ENCODE peak calls at places on chromosomes 2 and 18, in seven cellular contexts. D is endothelial cell, Y is neural progenitor cell, J is bronchial epithelial cell, L is keratinocyte, A is transverse colon, E is choroid plexus epithelial cell. X is an unnamed sample.

GRCh38 chr18:31683968-31684278 is 458 bp downstream of the B4GALT6 start:
- DNase-seq in D (no peak), Y (no peak), J (peak), L (no peak), A (no peak), E (no peak), X (no peak)

GRCh38 chr18:79380816-79381806 is 14.6 kb upstream of the NFATC1 start:
- DNase-seq in D (peak), Y (peak), J (peak), L (no peak), A (peak), E (peak), X (peak)

GRCh38 chr2:238950551-238950950 is 102.7 kb downstream of the TWIST2 start:
- DNase-seq in D (no peak), Y (no peak), J (no peak), L (no peak), A (no peak), E (no peak), X (no peak)

GRCh38 chr2:111706481-111707001 is 177.5 kb downstream of the ANAPC1 start:
- DNase-seq in D (no peak), Y (no peak), J (no peak), L (no peak), A (no peak), E (no peak), X (no peak)

GRCh38 chr2:224412064-224412921 is 10.4 kb upstream of the FAM124B start:
- DNase-seq in D (no peak), Y (no peak), J (peak), L (no peak), A (no peak), E (peak), X (no peak)

GRCh38 chr2:239400907-239401449 is at the start of gene HDAC4:
- DNase-seq in D (peak), Y (peak), J (peak), L (peak), A (peak), E (peak), X (peak)

GRCh38 chr2:118146315-118147283 is 58.3 kb downstream of the INSIG2 start:
- DNase-seq in D (no peak), Y (no peak), J (no peak), L (no peak), A (no peak), E (no peak), X (no peak)

GRCh38 chr2:163734911-163735691 is 707 bp downstream of the FIGN start:
- DNase-seq in D (no peak), Y (peak), J (peak), L (no peak), A (no peak), E (peak), X (no peak)

GRCh38 chr2:96084006-96084857 is 32.1 kb downstream of the ADRA2B start:
- DNase-seq in D (no peak), Y (no peak), J (no peak), L (no peak), A (no peak), E (no peak), X (no peak)

GRCh38 chr2:8252997-8253694 is 428.7 kb upstream of the ID2 start:
- DNase-seq in D (no peak), Y (peak), J (peak), L (no peak), A (no peak), E (no peak), X (no peak)

GRCh38 chr2:122203523-122203922 is 448.1 kb downstream of the TSN start:
- DNase-seq in D (no peak), Y (peak), J (peak), L (no peak), A (no peak), E (peak), X (no peak)

GRCh38 chr2:116980354-116980753 is 834.1 kb upstream of the DDX18 start:
- DNase-seq in D (no peak), Y (peak), J (no peak), L (no peak), A (no peak), E (no peak), X (no peak)

GRCh38 chr18:74266161-74266560 is 25.6 kb downstream of the CYB5A start:
- DNase-seq in D (no peak), Y (no peak), J (peak), L (no peak), A (no peak), E (peak), X (no peak)

GRCh38 chr2:109468893-109469292 is 144.9 kb downstream of the SEPTIN10 start:
- DNase-seq in D (no peak), Y (no peak), J (no peak), L (no peak), A (no peak), E (no peak), X (no peak)

GRCh38 chr2:157336137-157336721 is 10.6 kb upstream of the ERMN start:
- DNase-seq in D (peak), Y (peak), J (peak), L (no peak), A (peak), E (peak), X (no peak)

DNA sequence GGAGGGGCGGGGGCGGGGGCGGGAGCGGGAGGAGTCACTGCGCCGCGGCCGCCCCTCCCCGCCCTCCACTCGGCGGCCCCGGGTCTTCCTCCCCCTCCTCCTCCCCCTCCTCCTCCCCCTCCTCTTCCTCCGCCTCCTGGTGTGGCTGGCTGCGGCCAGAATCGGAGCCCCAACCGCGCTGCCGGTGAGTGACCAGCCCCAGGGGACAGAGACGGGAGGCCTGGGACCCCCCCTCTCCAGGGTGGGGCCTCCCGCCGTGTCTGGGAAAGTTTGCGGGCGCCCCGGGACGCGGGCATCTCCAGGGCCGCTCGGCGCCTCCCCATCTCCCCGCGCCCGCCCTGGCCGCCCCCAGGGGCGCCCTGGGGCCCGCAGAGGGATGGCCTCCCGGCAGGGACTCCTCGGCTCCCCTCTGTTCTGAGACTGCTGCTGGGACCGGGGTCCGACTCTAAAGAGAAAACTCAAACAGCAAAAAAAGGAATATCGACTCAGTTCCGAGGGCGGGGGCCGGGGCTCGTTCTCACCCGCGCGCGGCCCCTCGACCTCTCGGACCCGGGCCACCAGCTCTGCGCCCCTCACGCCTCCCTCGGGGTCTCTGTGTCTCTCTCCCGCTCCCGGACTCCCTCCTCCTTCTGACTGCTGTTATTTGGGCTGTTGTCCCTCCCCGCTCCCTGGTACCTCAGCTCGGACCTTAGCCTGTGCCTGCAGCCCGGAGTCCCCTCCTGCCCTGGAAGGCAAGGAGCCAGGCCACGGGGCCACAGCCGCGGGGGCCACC is at the start of gene STON1:
- DNase-seq in D (peak), Y (peak), J (no peak), L (no peak), A (peak), E (peak), X (peak)
- TF ChIP-seq CTCF in D (no peak), Y (peak), J (no peak), L (no peak), A (no peak), E (no peak), X (no peak)

GRCh38 chr2:31980674-31981356 is 30.0 kb downstream of the MEMO1 start:
- DNase-seq in D (peak), Y (peak), J (peak), L (no peak), A (no peak), E (peak), X (no peak)
- TF ChIP-seq CTCF in D (no peak), Y (no peak), J (no peak), L (peak), A (no peak), E (peak), X (no peak)

GRCh38 chr2:27855476-27855875 is 34.7 kb downstream of the RBKS start:
- DNase-seq in D (no peak), Y (no peak), J (peak), L (peak), A (no peak), E (peak), X (no peak)
- TF ChIP-seq CTCF in D (no peak), Y (no peak), J (no peak), L (no peak), A (no peak), E (no peak), X (no peak)

DNA sequence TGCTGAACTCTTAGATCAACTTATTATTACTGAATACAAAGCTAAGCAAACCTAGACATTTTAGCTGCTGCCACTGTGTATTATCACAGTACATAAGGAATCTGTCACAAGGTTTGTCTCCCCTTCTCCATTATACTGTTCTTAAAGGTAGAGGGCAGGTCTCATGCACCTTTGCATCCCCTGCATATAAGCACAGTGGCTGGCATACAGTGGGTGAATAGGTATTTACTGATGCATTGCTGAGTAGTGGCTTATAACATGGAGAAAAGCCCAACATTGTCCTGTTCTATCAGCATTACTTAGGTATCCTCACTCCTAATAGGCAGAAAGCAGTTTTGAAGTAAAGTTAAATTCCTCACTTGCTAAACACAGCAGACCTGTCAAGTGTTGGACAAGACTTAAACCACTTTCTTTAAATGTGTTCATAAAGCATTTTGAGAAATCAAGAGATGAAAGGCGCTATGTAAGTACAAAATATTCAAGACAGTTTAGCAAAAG is 43.6 kb downstream of the SF3B1 start:
- DNase-seq in D (no peak), Y (no peak), J (no peak), L (no peak), A (no peak), E (no peak), X (no peak)
- TF ChIP-seq CTCF in D (no peak), Y (no peak), J (no peak), L (no peak), A (no peak), E (no peak), X (no peak)

GRCh38 chr18:49250819-49251388 is 209.5 kb downstream of the DYM start:
- DNase-seq in D (no peak), Y (peak), J (no peak), L (no peak), A (no peak), E (peak), X (no peak)

GRCh38 chr18:49249523-49249922 is 210.9 kb downstream of the DYM start:
- DNase-seq in D (no peak), Y (no peak), J (peak), L (peak), A (no peak), E (peak), X (no peak)

GRCh38 chr18:49247786-49248185 is 212.7 kb downstream of the DYM start:
- DNase-seq in D (no peak), Y (no peak), J (peak), L (no peak), A (no peak), E (peak), X (no peak)

DNA sequence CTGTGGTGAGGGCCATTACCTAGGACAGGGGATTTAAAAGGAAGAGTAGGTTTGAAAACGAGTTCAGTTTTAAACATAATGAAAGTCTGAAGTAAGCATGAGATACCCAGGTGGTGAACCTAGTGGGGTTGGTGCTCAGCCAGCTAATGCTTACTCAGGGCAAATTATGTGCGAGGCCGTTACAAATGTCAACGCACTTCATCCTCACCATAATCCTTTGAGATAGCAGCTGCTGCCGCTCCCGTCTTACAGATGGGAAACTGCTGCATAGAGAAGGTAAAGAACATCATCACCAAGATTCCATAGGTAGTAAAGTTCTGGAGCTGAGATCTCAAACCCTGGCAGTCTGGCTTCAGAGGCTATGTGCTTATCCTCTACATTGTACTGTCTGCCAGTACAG is 209.0 kb downstream of the DYM start:
- DNase-seq in D (no peak), Y (no peak), J (no peak), L (no peak), A (no peak), E (no peak), X (peak)
- TF ChIP-seq CTCF in D (no peak), Y (no peak), J (no peak), L (no peak), A (no peak), E (no peak), X (no peak)

DNA sequence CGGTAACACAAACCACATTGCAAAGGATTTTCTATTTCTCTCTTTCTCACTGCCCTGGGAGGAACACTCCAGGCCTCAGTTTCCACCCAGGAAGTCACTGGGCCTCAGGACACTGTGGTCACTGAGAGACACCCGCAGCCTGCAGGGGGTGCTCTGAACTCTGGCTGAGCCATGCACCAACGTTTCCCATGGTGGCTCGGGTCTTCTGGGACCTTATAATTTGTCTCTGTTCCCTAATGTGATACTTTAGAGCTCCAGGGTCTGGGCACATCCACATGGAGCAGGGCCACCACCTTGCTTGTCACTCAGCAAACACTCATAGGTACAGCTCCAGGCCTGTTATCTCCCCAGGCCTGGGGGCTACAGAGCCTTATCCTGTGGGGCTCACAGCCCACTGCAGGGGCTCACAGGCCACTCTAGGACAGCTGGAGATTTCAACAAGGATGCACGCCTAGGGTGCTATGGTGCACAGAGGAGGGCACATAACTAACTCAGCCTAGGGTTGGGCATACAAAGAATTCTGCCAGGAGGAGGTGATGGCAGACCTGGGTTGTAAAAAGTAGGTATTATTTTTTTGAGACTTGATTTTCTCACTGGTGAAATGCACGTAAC is 2.9 kb upstream of the HS1BP3 start:
- DNase-seq in D (no peak), Y (no peak), J (no peak), L (no peak), A (no peak), E (no peak), X (no peak)
- TF ChIP-seq CTCF in D (no peak), Y (no peak), J (no peak), L (no peak), A (no peak), E (no peak), X (no peak)